ENCODE peak calls at places on chromosomes 12 and 14, in nine cellular contexts. One of them, this sample, is unnamed.

GRCh38 chr12:90987520-90987919 is 17.3 kb downstream of the EPYC start:
- DNase-seq in progenitor cell of endocrine pancreas: no peak
- DNase-seq in activated naive CD8-positive, alpha-beta T cell treated with anti-CD3 and anti-CD28 coated beads, Interleukin-2, amount 50 U/mL, for 16 hours: no peak
- DNase-seq in ureter: no peak
- DNase-seq in colonic mucosa: no peak
- DNase-seq in NCI-H774: no peak
- DNase-seq in thyroid gland: no peak
- DNase-seq in SK-N-SH: no peak
- DNase-seq in cardiac fibroblast: no peak
- DNase-seq in this sample: no peak

GRCh38 chr14:100770605-100771120 is 44.0 kb downstream of the DLK1 start:
- DNase-seq in progenitor cell of endocrine pancreas: no peak
- DNase-seq in activated naive CD8-positive, alpha-beta T cell treated with anti-CD3 and anti-CD28 coated beads, Interleukin-2, amount 50 U/mL, for 16 hours: no peak
- DNase-seq in ureter: no peak
- DNase-seq in colonic mucosa: no peak
- DNase-seq in NCI-H774: no peak
- DNase-seq in thyroid gland: no peak
- DNase-seq in SK-N-SH: peak; percentile 73
- DNase-seq in cardiac fibroblast: no peak
- DNase-seq in this sample: no peak

GRCh38 chr12:113056631-113057488 is at the start of gene DTX1:
- DNase-seq in progenitor cell of endocrine pancreas: no peak
- DNase-seq in activated naive CD8-positive, alpha-beta T cell treated with anti-CD3 and anti-CD28 coated beads, Interleukin-2, amount 50 U/mL, for 16 hours: no peak
- DNase-seq in ureter: no peak
- DNase-seq in colonic mucosa: no peak
- DNase-seq in NCI-H774: no peak
- DNase-seq in thyroid gland: peak; percentile 36
- DNase-seq in SK-N-SH: peak; percentile 88
- DNase-seq in cardiac fibroblast: peak; percentile 18
- DNase-seq in this sample: no peak

GRCh38 chr14:93712838-93713724 is 75.2 kb downstream of the PRIMA1 start:
- DNase-seq in progenitor cell of endocrine pancreas: no peak
- DNase-seq in activated naive CD8-positive, alpha-beta T cell treated with anti-CD3 and anti-CD28 coated beads, Interleukin-2, amount 50 U/mL, for 16 hours: no peak
- DNase-seq in ureter: no peak
- DNase-seq in colonic mucosa: no peak
- DNase-seq in NCI-H774: peak; percentile 11
- DNase-seq in thyroid gland: peak; percentile 79
- DNase-seq in SK-N-SH: peak; percentile 15
- DNase-seq in cardiac fibroblast: no peak
- DNase-seq in this sample: no peak

GRCh38 chr12:65595016-65595560 is 229.2 kb upstream of the HMGA2 start:
- DNase-seq in progenitor cell of endocrine pancreas: no peak
- DNase-seq in activated naive CD8-positive, alpha-beta T cell treated with anti-CD3 and anti-CD28 coated beads, Interleukin-2, amount 50 U/mL, for 16 hours: no peak
- DNase-seq in ureter: no peak
- DNase-seq in colonic mucosa: no peak
- DNase-seq in NCI-H774: no peak
- DNase-seq in thyroid gland: no peak
- DNase-seq in SK-N-SH: no peak
- DNase-seq in cardiac fibroblast: no peak
- DNase-seq in this sample: no peak

GRCh38 chr12:69502342-69503081 is 32.3 kb downstream of the FRS2 start:
- DNase-seq in progenitor cell of endocrine pancreas: no peak
- DNase-seq in activated naive CD8-positive, alpha-beta T cell treated with anti-CD3 and anti-CD28 coated beads, Interleukin-2, amount 50 U/mL, for 16 hours: no peak
- DNase-seq in ureter: no peak
- DNase-seq in colonic mucosa: no peak
- DNase-seq in NCI-H774: no peak
- DNase-seq in thyroid gland: no peak
- DNase-seq in SK-N-SH: no peak
- DNase-seq in cardiac fibroblast: no peak
- DNase-seq in this sample: no peak

GRCh38 chr12:80187660-80188090 is 88.3 kb downstream of the OTOGL start:
- DNase-seq in progenitor cell of endocrine pancreas: no peak
- DNase-seq in activated naive CD8-positive, alpha-beta T cell treated with anti-CD3 and anti-CD28 coated beads, Interleukin-2, amount 50 U/mL, for 16 hours: no peak
- DNase-seq in ureter: peak; percentile 44
- DNase-seq in colonic mucosa: no peak
- DNase-seq in NCI-H774: peak; percentile 20
- DNase-seq in thyroid gland: no peak
- DNase-seq in SK-N-SH: no peak
- DNase-seq in cardiac fibroblast: peak; percentile 66
- DNase-seq in this sample: no peak

GRCh38 chr12:48352157-48352775 is 1.5 kb upstream of the ZNF641 start:
- DNase-seq in progenitor cell of endocrine pancreas: no peak
- DNase-seq in activated naive CD8-positive, alpha-beta T cell treated with anti-CD3 and anti-CD28 coated beads, Interleukin-2, amount 50 U/mL, for 16 hours: no peak
- DNase-seq in ureter: no peak
- DNase-seq in colonic mucosa: no peak
- DNase-seq in NCI-H774: no peak
- DNase-seq in thyroid gland: no peak
- DNase-seq in SK-N-SH: no peak
- DNase-seq in cardiac fibroblast: no peak
- DNase-seq in this sample: no peak

GRCh38 chr12:114812858-114813761 is 129.1 kb upstream of the TBX3 start:
- DNase-seq in progenitor cell of endocrine pancreas: no peak
- DNase-seq in activated naive CD8-positive, alpha-beta T cell treated with anti-CD3 and anti-CD28 coated beads, Interleukin-2, amount 50 U/mL, for 16 hours: no peak
- DNase-seq in ureter: peak; percentile 69
- DNase-seq in colonic mucosa: no peak
- DNase-seq in NCI-H774: peak; percentile 14
- DNase-seq in thyroid gland: peak; percentile 60
- DNase-seq in SK-N-SH: no peak
- DNase-seq in cardiac fibroblast: peak; percentile 35
- DNase-seq in this sample: peak; percentile 51

GRCh38 chr14:26454105-26454504 is 143.7 kb downstream of the NOVA1 start:
- DNase-seq in progenitor cell of endocrine pancreas: no peak
- DNase-seq in activated naive CD8-positive, alpha-beta T cell treated with anti-CD3 and anti-CD28 coated beads, Interleukin-2, amount 50 U/mL, for 16 hours: no peak
- DNase-seq in ureter: no peak
- DNase-seq in colonic mucosa: no peak
- DNase-seq in NCI-H774: no peak
- DNase-seq in thyroid gland: no peak
- DNase-seq in SK-N-SH: no peak
- DNase-seq in cardiac fibroblast: no peak
- DNase-seq in this sample: no peak

GRCh38 chr12:76085159-76085868 is 829 bp upstream of the NAP1L1 start:
- DNase-seq in progenitor cell of endocrine pancreas: no peak
- DNase-seq in activated naive CD8-positive, alpha-beta T cell treated with anti-CD3 and anti-CD28 coated beads, Interleukin-2, amount 50 U/mL, for 16 hours: peak; percentile 17
- DNase-seq in ureter: no peak
- DNase-seq in colonic mucosa: peak; percentile 26
- DNase-seq in NCI-H774: no peak
- DNase-seq in thyroid gland: no peak
- DNase-seq in SK-N-SH: peak; percentile 17
- DNase-seq in cardiac fibroblast: peak; percentile 51
- DNase-seq in this sample: no peak

GRCh38 chr12:85392508-85392907 is 112.5 kb downstream of the ALX1 start:
- DNase-seq in progenitor cell of endocrine pancreas: no peak
- DNase-seq in activated naive CD8-positive, alpha-beta T cell treated with anti-CD3 and anti-CD28 coated beads, Interleukin-2, amount 50 U/mL, for 16 hours: no peak
- DNase-seq in ureter: no peak
- DNase-seq in colonic mucosa: no peak
- DNase-seq in NCI-H774: no peak
- DNase-seq in thyroid gland: no peak
- DNase-seq in SK-N-SH: peak; percentile 1
- DNase-seq in cardiac fibroblast: no peak
- DNase-seq in this sample: no peak

GRCh38 chr14:92555440-92556111 is 42.0 kb downstream of the RIN3 start:
- DNase-seq in progenitor cell of endocrine pancreas: no peak
- DNase-seq in activated naive CD8-positive, alpha-beta T cell treated with anti-CD3 and anti-CD28 coated beads, Interleukin-2, amount 50 U/mL, for 16 hours: no peak
- DNase-seq in ureter: no peak
- DNase-seq in colonic mucosa: no peak
- DNase-seq in NCI-H774: no peak
- DNase-seq in thyroid gland: no peak
- DNase-seq in SK-N-SH: no peak
- DNase-seq in cardiac fibroblast: no peak
- DNase-seq in this sample: no peak

GRCh38 chr14:20609215-20610001 is 18.2 kb upstream of the RNASE12 start:
- DNase-seq in progenitor cell of endocrine pancreas: peak; percentile 59
- DNase-seq in activated naive CD8-positive, alpha-beta T cell treated with anti-CD3 and anti-CD28 coated beads, Interleukin-2, amount 50 U/mL, for 16 hours: peak; percentile 27
- DNase-seq in ureter: peak; percentile 80
- DNase-seq in colonic mucosa: peak; percentile 78
- DNase-seq in NCI-H774: peak; percentile 87
- DNase-seq in thyroid gland: peak; percentile 71
- DNase-seq in SK-N-SH: peak; percentile 75
- DNase-seq in cardiac fibroblast: peak; percentile 93
- DNase-seq in this sample: peak; percentile 77

GRCh38 chr12:51533799-51534198 is 57.2 kb upstream of the SCN8A start:
- DNase-seq in progenitor cell of endocrine pancreas: no peak
- DNase-seq in activated naive CD8-positive, alpha-beta T cell treated with anti-CD3 and anti-CD28 coated beads, Interleukin-2, amount 50 U/mL, for 16 hours: no peak
- DNase-seq in ureter: no peak
- DNase-seq in colonic mucosa: no peak
- DNase-seq in NCI-H774: peak; percentile 42
- DNase-seq in thyroid gland: no peak
- DNase-seq in SK-N-SH: no peak
- DNase-seq in cardiac fibroblast: peak; percentile 25
- DNase-seq in this sample: no peak

GRCh38 chr12:53899230-53899629 is 39.4 kb upstream of the HOXC13 start:
- DNase-seq in progenitor cell of endocrine pancreas: no peak
- DNase-seq in activated naive CD8-positive, alpha-beta T cell treated with anti-CD3 and anti-CD28 coated beads, Interleukin-2, amount 50 U/mL, for 16 hours: no peak
- DNase-seq in ureter: no peak
- DNase-seq in colonic mucosa: no peak
- DNase-seq in NCI-H774: no peak
- DNase-seq in thyroid gland: no peak
- DNase-seq in SK-N-SH: no peak
- DNase-seq in cardiac fibroblast: no peak
- DNase-seq in this sample: no peak

GRCh38 chr14:80664576-80664975 is 277.0 kb downstream of the CEP128 start:
- DNase-seq in progenitor cell of endocrine pancreas: no peak
- DNase-seq in activated naive CD8-positive, alpha-beta T cell treated with anti-CD3 and anti-CD28 coated beads, Interleukin-2, amount 50 U/mL, for 16 hours: no peak
- DNase-seq in ureter: no peak
- DNase-seq in colonic mucosa: no peak
- DNase-seq in NCI-H774: no peak
- DNase-seq in thyroid gland: no peak
- DNase-seq in SK-N-SH: no peak
- DNase-seq in cardiac fibroblast: peak; percentile 3
- DNase-seq in this sample: no peak

GRCh38 chr14:30005114-30005698 is 77.6 kb upstream of the PRKD1 start:
- DNase-seq in progenitor cell of endocrine pancreas: no peak
- DNase-seq in activated naive CD8-positive, alpha-beta T cell treated with anti-CD3 and anti-CD28 coated beads, Interleukin-2, amount 50 U/mL, for 16 hours: no peak
- DNase-seq in ureter: no peak
- DNase-seq in colonic mucosa: no peak
- DNase-seq in NCI-H774: peak; percentile 57
- DNase-seq in thyroid gland: no peak
- DNase-seq in SK-N-SH: peak; percentile 19
- DNase-seq in cardiac fibroblast: peak; percentile 87
- DNase-seq in this sample: peak; percentile 12

GRCh38 chr14:100440207-100440631 is 117.1 kb downstream of the SLC25A47 start:
- DNase-seq in progenitor cell of endocrine pancreas: peak; percentile 30
- DNase-seq in activated naive CD8-positive, alpha-beta T cell treated with anti-CD3 and anti-CD28 coated beads, Interleukin-2, amount 50 U/mL, for 16 hours: no peak
- DNase-seq in ureter: no peak
- DNase-seq in colonic mucosa: peak; percentile 84
- DNase-seq in NCI-H774: peak; percentile 74
- DNase-seq in thyroid gland: peak; percentile 86
- DNase-seq in SK-N-SH: peak; percentile 66
- DNase-seq in cardiac fibroblast: peak; percentile 71
- DNase-seq in this sample: peak; percentile 87

GRCh38 chr14:68449565-68450295 is 343.1 kb downstream of the ZFP36L1 start:
- DNase-seq in progenitor cell of endocrine pancreas: no peak
- DNase-seq in activated naive CD8-positive, alpha-beta T cell treated with anti-CD3 and anti-CD28 coated beads, Interleukin-2, amount 50 U/mL, for 16 hours: no peak
- DNase-seq in ureter: no peak
- DNase-seq in colonic mucosa: no peak
- DNase-seq in NCI-H774: no peak
- DNase-seq in thyroid gland: no peak
- DNase-seq in SK-N-SH: no peak
- DNase-seq in cardiac fibroblast: no peak
- DNase-seq in this sample: no peak

GRCh38 chr12:1839464-1839863 is 19.1 kb downstream of the LRTM2 start:
- DNase-seq in progenitor cell of endocrine pancreas: no peak
- DNase-seq in activated naive CD8-positive, alpha-beta T cell treated with anti-CD3 and anti-CD28 coated beads, Interleukin-2, amount 50 U/mL, for 16 hours: no peak
- DNase-seq in ureter: no peak
- DNase-seq in colonic mucosa: no peak
- DNase-seq in NCI-H774: no peak
- DNase-seq in thyroid gland: no peak
- DNase-seq in SK-N-SH: no peak
- DNase-seq in cardiac fibroblast: no peak
- DNase-seq in this sample: no peak

GRCh38 chr12:116159175-116159574 is 118.3 kb downstream of the MED13L start:
- DNase-seq in progenitor cell of endocrine pancreas: no peak
- DNase-seq in activated naive CD8-positive, alpha-beta T cell treated with anti-CD3 and anti-CD28 coated beads, Interleukin-2, amount 50 U/mL, for 16 hours: no peak
- DNase-seq in ureter: no peak
- DNase-seq in colonic mucosa: no peak
- DNase-seq in NCI-H774: no peak
- DNase-seq in thyroid gland: no peak
- DNase-seq in SK-N-SH: no peak
- DNase-seq in cardiac fibroblast: peak; percentile 82
- DNase-seq in this sample: no peak

GRCh38 chr12:117447665-117448366 is 86.4 kb upstream of the NOS1 start:
- DNase-seq in progenitor cell of endocrine pancreas: no peak
- DNase-seq in activated naive CD8-positive, alpha-beta T cell treated with anti-CD3 and anti-CD28 coated beads, Interleukin-2, amount 50 U/mL, for 16 hours: no peak
- DNase-seq in ureter: no peak
- DNase-seq in colonic mucosa: peak; percentile 29
- DNase-seq in NCI-H774: no peak
- DNase-seq in thyroid gland: no peak
- DNase-seq in SK-N-SH: no peak
- DNase-seq in cardiac fibroblast: no peak
- DNase-seq in this sample: no peak

GRCh38 chr12:538731-539539 is 79.2 kb downstream of the B4GALNT3 start:
- DNase-seq in progenitor cell of endocrine pancreas: no peak
- DNase-seq in activated naive CD8-positive, alpha-beta T cell treated with anti-CD3 and anti-CD28 coated beads, Interleukin-2, amount 50 U/mL, for 16 hours: no peak
- DNase-seq in ureter: peak; percentile 74
- DNase-seq in colonic mucosa: peak; percentile 91
- DNase-seq in NCI-H774: no peak
- DNase-seq in thyroid gland: peak; percentile 65
- DNase-seq in SK-N-SH: peak; percentile 68
- DNase-seq in cardiac fibroblast: peak; percentile 59
- DNase-seq in this sample: peak; percentile 35

GRCh38 chr12:6768385-6769002 is 2.3 kb downstream of the PTMS start:
- DNase-seq in progenitor cell of endocrine pancreas: no peak
- DNase-seq in activated naive CD8-positive, alpha-beta T cell treated with anti-CD3 and anti-CD28 coated beads, Interleukin-2, amount 50 U/mL, for 16 hours: no peak
- DNase-seq in ureter: no peak
- DNase-seq in colonic mucosa: peak; percentile 38
- DNase-seq in NCI-H774: no peak
- DNase-seq in thyroid gland: no peak
- DNase-seq in SK-N-SH: no peak
- DNase-seq in cardiac fibroblast: no peak
- DNase-seq in this sample: peak; percentile 52

GRCh38 chr14:75562048-75562447 is 16.4 kb upstream of the FLVCR2 start:
- DNase-seq in progenitor cell of endocrine pancreas: no peak
- DNase-seq in activated naive CD8-positive, alpha-beta T cell treated with anti-CD3 and anti-CD28 coated beads, Interleukin-2, amount 50 U/mL, for 16 hours: peak; percentile 38
- DNase-seq in ureter: no peak
- DNase-seq in colonic mucosa: no peak
- DNase-seq in NCI-H774: no peak
- DNase-seq in thyroid gland: no peak
- DNase-seq in SK-N-SH: no peak
- DNase-seq in cardiac fibroblast: no peak
- DNase-seq in this sample: no peak

GRCh38 chr12:16509411-16509810 is 96.6 kb downstream of the LMO3 start:
- DNase-seq in progenitor cell of endocrine pancreas: no peak
- DNase-seq in activated naive CD8-positive, alpha-beta T cell treated with anti-CD3 and anti-CD28 coated beads, Interleukin-2, amount 50 U/mL, for 16 hours: no peak
- DNase-seq in ureter: no peak
- DNase-seq in colonic mucosa: no peak
- DNase-seq in NCI-H774: no peak
- DNase-seq in thyroid gland: no peak
- DNase-seq in SK-N-SH: no peak
- DNase-seq in cardiac fibroblast: no peak
- DNase-seq in this sample: no peak

GRCh38 chr12:111035578-111036301 is 115.4 kb upstream of the MYL2 start:
- DNase-seq in progenitor cell of endocrine pancreas: no peak
- DNase-seq in activated naive CD8-positive, alpha-beta T cell treated with anti-CD3 and anti-CD28 coated beads, Interleukin-2, amount 50 U/mL, for 16 hours: no peak
- DNase-seq in ureter: no peak
- DNase-seq in colonic mucosa: no peak
- DNase-seq in NCI-H774: no peak
- DNase-seq in thyroid gland: peak; percentile 75
- DNase-seq in SK-N-SH: peak; percentile 73
- DNase-seq in cardiac fibroblast: no peak
- DNase-seq in this sample: peak; percentile 25

GRCh38 chr14:72463291-72463866 is 430.5 kb downstream of the DPF3 start:
- DNase-seq in progenitor cell of endocrine pancreas: no peak
- DNase-seq in activated naive CD8-positive, alpha-beta T cell treated with anti-CD3 and anti-CD28 coated beads, Interleukin-2, amount 50 U/mL, for 16 hours: no peak
- DNase-seq in ureter: no peak
- DNase-seq in colonic mucosa: no peak
- DNase-seq in NCI-H774: no peak
- DNase-seq in thyroid gland: no peak
- DNase-seq in SK-N-SH: no peak
- DNase-seq in cardiac fibroblast: no peak
- DNase-seq in this sample: no peak

GRCh38 chr12:58933068-58933681 is 12.9 kb upstream of the LRIG3 start:
- DNase-seq in progenitor cell of endocrine pancreas: no peak
- DNase-seq in activated naive CD8-positive, alpha-beta T cell treated with anti-CD3 and anti-CD28 coated beads, Interleukin-2, amount 50 U/mL, for 16 hours: no peak
- DNase-seq in ureter: no peak
- DNase-seq in colonic mucosa: no peak
- DNase-seq in NCI-H774: no peak
- DNase-seq in thyroid gland: no peak
- DNase-seq in SK-N-SH: no peak
- DNase-seq in cardiac fibroblast: no peak
- DNase-seq in this sample: no peak

This sample was measured in prostate gland.